ENCODE peak calls at places on chromosome 18, in eight cellular contexts. A, M, U, T, C, B, H and V are unnamed samples.

GRCh38 chr18:54112356-54112755 is 112.1 kb downstream of the MBD2 start:
- DNase-seq in B (no peak), M (no peak), C (no peak), H (no peak), T (no peak), U (no peak), A (no peak), V (no peak)

GRCh38 chr18:62531078-62531477 is 8.3 kb downstream of the ZCCHC2 start:
- DNase-seq in M (no peak), T (no peak), A (no peak), H (no peak), C (no peak), U (no peak), B (no peak), V (no peak)

GRCh38 chr18:5900249-5900648 is 4.9 kb upstream of the TMEM200C start:
- DNase-seq in B (no peak), U (peak; percentile 40), A (peak; percentile 48), M (no peak), C (no peak), H (no peak), T (no peak), V (no peak)

GRCh38 chr18:32998285-32998684 is 225.5 kb upstream of the KLHL14 start:
- DNase-seq in U (no peak), B (no peak), H (no peak), C (no peak), T (no peak), A (no peak), M (peak; percentile 49), V (no peak)

GRCh38 chr18:78151234-78151633 is 828.4 kb upstream of the SALL3 start:
- DNase-seq in T (no peak), H (no peak), C (no peak), B (no peak), U (no peak), M (no peak), A (no peak), V (no peak)

GRCh38 chr18:10365021-10365420 is 89.4 kb upstream of the APCDD1 start:
- DNase-seq in A (no peak), T (no peak), C (no peak), U (no peak), H (no peak), M (no peak), B (no peak), V (no peak)

GRCh38 chr18:49650426-49650891 is 88.6 kb downstream of the LIPG start:
- DNase-seq in C (no peak), U (no peak), T (no peak), A (peak; percentile 39), B (no peak), M (peak; percentile 25), H (no peak), V (no peak)

GRCh38 chr18:12031836-12032235 is 50.5 kb downstream of the IMPA2 start:
- DNase-seq in B (no peak), U (no peak), C (no peak), A (peak; percentile 66), H (no peak), M (no peak), T (no peak), V (no peak)

GRCh38 chr18:71287268-71287667 is 998.4 kb downstream of the SOCS6 start:
- DNase-seq in U (no peak), H (peak; percentile 48), T (no peak), A (no peak), C (no peak), B (no peak), M (no peak), V (no peak)

GRCh38 chr18:34003687-34004086 is 221.0 kb downstream of the NOL4 start:
- DNase-seq in A (no peak), H (no peak), M (peak; percentile 46), U (no peak), T (no peak), B (no peak), C (no peak), V (no peak)

GRCh38 chr18:69399253-69399652 is 1.4 kb upstream of the DOK6 start:
- DNase-seq in H (peak; percentile 17), A (no peak), B (no peak), C (no peak), M (peak; percentile 56), T (no peak), U (no peak), V (no peak)

GRCh38 chr18:50662177-50662576 is 102.3 kb downstream of the MAPK4 start:
- DNase-seq in A (peak; percentile 4), U (no peak), M (peak; percentile 49), C (no peak), H (peak; percentile 76), B (peak; percentile 40), T (no peak), V (peak; percentile 52)

GRCh38 chr18:75377258-75377657 is 50.2 kb downstream of the SMIM21 start:
- DNase-seq in C (no peak), B (no peak), M (no peak), U (no peak), H (no peak), T (no peak), A (no peak), V (no peak)

GRCh38 chr18:3453540-3454364 is 3.8 kb downstream of the TGIF1 start:
- DNase-seq in U (peak; percentile 52), H (no peak), T (no peak), M (no peak), B (no peak), A (peak; percentile 97), C (peak; percentile 50), V (peak; percentile 57)

GRCh38 chr18:581106-581505 is 926 bp downstream of the CETN1 start:
- DNase-seq in B (no peak), H (no peak), M (no peak), C (no peak), A (no peak), T (no peak), U (no peak), V (no peak)

GRCh38 chr18:73563345-73563744 is 584.3 kb downstream of the FBXO15 start:
- DNase-seq in U (no peak), M (no peak), B (no peak), T (no peak), A (peak; percentile 63), H (no peak), C (no peak), V (no peak)

GRCh38 chr18:75143851-75144250 is 65.1 kb downstream of the PTGR3 start:
- DNase-seq in H (no peak), C (no peak), M (no peak), T (no peak), A (no peak), B (no peak), U (no peak), V (no peak)

GRCh38 chr18:70158992-70159717 is 46.3 kb downstream of the RTTN start:
- DNase-seq in A (no peak), T (no peak), U (no peak), C (no peak), M (no peak), H (no peak), B (no peak), V (no peak)

GRCh38 chr18:21449367-21450250 is 150.9 kb downstream of the ESCO1 start:
- DNase-seq in U (no peak), A (no peak), C (no peak), M (no peak), H (no peak), T (no peak), B (no peak), V (no peak)

GRCh38 chr18:48639772-48640432 is 101.1 kb downstream of the CTIF start:
- DNase-seq in B (no peak), C (no peak), A (peak; percentile 80), U (no peak), H (no peak), M (peak; percentile 73), T (no peak), V (no peak)